ENCODE peak calls at places on chromosomes 2 and 18, in five cellular contexts. F is SJSA1, E is Caco-2, N is MM.1S, G is fibroblast of lung. S is an unnamed sample.

GRCh38 chr18:1037766-1038165 is 133.1 kb downstream of the ADCYAP1 start:
- DNase-seq in F (no peak), E (no peak), N (no peak), G (no peak), S (no peak)

GRCh38 chr18:23528580-23529472 is 25.5 kb downstream of the RMC1 start:
- DNase-seq in F (no peak), E (no peak), N (no peak), G (peak; percentile 30), S (peak; percentile 17)

GRCh38 chr18:34121157-34121807 is 103.4 kb downstream of the NOL4 start:
- DNase-seq in F (no peak), E (peak; percentile 2), N (no peak), G (peak; percentile 66), S (no peak)

GRCh38 chr2:113858764-113859163 is 31.1 kb upstream of the ACTR3 start:
- DNase-seq in F (peak; percentile 76), E (no peak), N (no peak), G (peak; percentile 84), S (no peak)

GRCh38 chr18:21163647-21164625 is 52.3 kb upstream of the ROCK1 start:
- DNase-seq in F (no peak), E (no peak), N (no peak), G (peak; percentile 96), S (no peak)

GRCh38 chr2:65129276-65129612 is 662 bp downstream of the RAB1A start:
- DNase-seq in F (no peak), E (no peak), N (no peak), G (no peak), S (no peak)

GRCh38 chr2:138090330-138090729 is 126.1 kb downstream of the HNMT start:
- DNase-seq in F (no peak), E (peak; percentile 36), N (peak; percentile 28), G (peak; percentile 68), S (peak; percentile 28)

GRCh38 chr2:139940701-139941100 is 1160.5 kb upstream of the NXPH2 start:
- DNase-seq in F (no peak), E (no peak), N (no peak), G (no peak), S (no peak)

GRCh38 chr18:3814840-3815239 is 364.9 kb downstream of the TGIF1 start:
- DNase-seq in F (no peak), E (no peak), N (no peak), G (peak; percentile 66), S (no peak)

GRCh38 chr2:54888146-54888545 is 162.1 kb downstream of the RTN4 start:
- DNase-seq in F (no peak), E (no peak), N (no peak), G (no peak), S (no peak)

GRCh38 chr2:9333591-9334171 is 89.6 kb downstream of the ITGB1BP1 start:
- DNase-seq in F (peak; percentile 62), E (peak; percentile 73), N (peak; percentile 50), G (peak; percentile 87), S (peak; percentile 70)

GRCh38 chr18:77063256-77063655 is 69.3 kb downstream of the MBP start:
- DNase-seq in F (no peak), E (no peak), N (peak; percentile 76), G (peak; percentile 34), S (peak; percentile 61)

GRCh38 chr2:150051004-150051403 is 436.5 kb downstream of the RND3 start:
- DNase-seq in F (no peak), E (no peak), N (peak; percentile 27), G (no peak), S (no peak)

GRCh38 chr2:164922119-164922518 is 33.2 kb downstream of the SLC38A11 start:
- DNase-seq in F (peak; percentile 42), E (no peak), N (no peak), G (peak; percentile 7), S (no peak)

GRCh38 chr2:196066794-196067382 is 1.7 kb downstream of the DNAH7 start:
- DNase-seq in F (no peak), E (peak; percentile 38), N (peak; percentile 44), G (peak; percentile 57), S (no peak)

GRCh38 chr2:229218329-229218921 is 52.7 kb downstream of the PID1 start:
- DNase-seq in F (no peak), E (no peak), N (no peak), G (no peak), S (no peak)

GRCh38 chr2:235030936-235031335 is 79.1 kb downstream of the SH3BP4 start:
- DNase-seq in F (no peak), E (no peak), N (no peak), G (no peak), S (no peak)

GRCh38 chr2:233834378-233834777 is 20.0 kb downstream of the HJURP start:
- DNase-seq in F (no peak), E (no peak), N (no peak), G (no peak), S (no peak)

GRCh38 chr2:14756981-14757657 is 124.6 kb downstream of the LRATD1 start:
- DNase-seq in F (no peak), E (no peak), N (no peak), G (peak; percentile 85), S (no peak)

GRCh38 chr2:16034151-16034974 is 94.0 kb downstream of the MYCN start:
- DNase-seq in F (no peak), E (peak; percentile 19), N (no peak), G (no peak), S (no peak)

GRCh38 chr2:123154195-123154594 is 870.9 kb upstream of the CNTNAP5 start:
- DNase-seq in F (no peak), E (no peak), N (no peak), G (no peak), S (no peak)

GRCh38 chr2:40028792-40029488 is 249.9 kb upstream of the THUMPD2 start:
- DNase-seq in F (no peak), E (no peak), N (peak; percentile 45), G (no peak), S (no peak)
- H3K4me3 ChIP-seq in F (no peak overlapping the region), E (no peak overlapping the region), N (no peak overlapping the region), G (no peak overlapping the region), S (no peak overlapping the region)

DNA sequence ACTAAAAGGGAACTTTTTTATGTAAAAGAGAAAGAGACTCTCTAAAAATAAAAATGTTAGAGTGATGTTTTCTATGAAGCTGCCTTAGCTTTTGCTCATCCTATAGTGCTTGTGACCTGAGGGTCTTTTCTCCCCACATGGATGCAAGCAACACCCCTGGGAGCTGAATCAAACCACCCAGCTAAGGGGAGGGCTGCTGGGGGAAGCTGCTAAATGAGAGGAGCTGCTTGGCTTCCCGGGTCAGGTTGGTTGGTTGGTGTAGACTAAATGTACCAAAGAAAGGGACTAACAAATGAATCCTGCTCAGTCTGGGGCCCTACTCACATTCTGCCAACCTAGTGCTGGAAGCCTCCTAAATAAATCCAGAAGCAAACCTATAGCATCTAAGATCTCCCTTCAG is 35.0 kb downstream of the AFF3 start:
- DNase-seq in F (no peak), E (no peak), N (no peak), G (no peak), S (no peak)
- H3K27me3 ChIP-seq in F (peaks cover 23% of the 10 kb centered on the region), E (peaks cover 5% of the 10 kb centered on the region), N (no peaks in the 10 kb centered on the region), G (peaks cover 29% of the 10 kb centered on the region), S (no peaks in the 10 kb centered on the region)

GRCh38 chr2:219000569-219000960 is 7.3 kb upstream of the CRYBA2 start:
- DNase-seq in F (no peak), E (no peak), N (no peak), G (no peak), S (peak; percentile 73)

GRCh38 chr2:219002395-219003266 is 9.4 kb upstream of the CRYBA2 start:
- DNase-seq in F (no peak), E (peak; percentile 85), N (peak; percentile 66), G (peak; percentile 8), S (peak; percentile 91)

GRCh38 chr2:219001577-219002394 is 8.6 kb upstream of the CRYBA2 start:
- DNase-seq in F (no peak), E (peak; percentile 89), N (peak; percentile 52), G (no peak), S (peak; percentile 99)

GRCh38 chr2:218999881-219000568 is 6.8 kb upstream of the CRYBA2 start:
- DNase-seq in F (no peak), E (peak; percentile 41), N (no peak), G (no peak), S (peak; percentile 32)

GRCh38 chr2:219001100-219001576 is 7.9 kb upstream of the CRYBA2 start:
- DNase-seq in F (no peak), E (no peak), N (no peak), G (no peak), S (peak; percentile 35)
- H3K4me3 ChIP-seq in F (no peak overlapping the region), E (peak overlapping the region; percentile 67), N (peak overlapping the region; percentile 68), G (no peak overlapping the region), S (peak overlapping the region; percentile 80)

GRCh38 chr2:86335865-86336321 is 1.5 kb downstream of the REEP1 start:
- DNase-seq in F (no peak), E (no peak), N (no peak), G (no peak), S (no peak)

GRCh38 chr2:86337235-86338099 is at the start of gene REEP1:
- DNase-seq in F (no peak), E (peak; percentile 70), N (peak; percentile 62), G (no peak), S (peak; percentile 61)

GRCh38 chr2:86338778-86339295 is 1.4 kb upstream of the REEP1 start:
- DNase-seq in F (no peak), E (no peak), N (no peak), G (no peak), S (no peak)

GRCh38 chr2:86333378-86333777 is 4.0 kb downstream of the REEP1 start:
- DNase-seq in F (no peak), E (no peak), N (no peak), G (no peak), S (no peak)

DNA sequence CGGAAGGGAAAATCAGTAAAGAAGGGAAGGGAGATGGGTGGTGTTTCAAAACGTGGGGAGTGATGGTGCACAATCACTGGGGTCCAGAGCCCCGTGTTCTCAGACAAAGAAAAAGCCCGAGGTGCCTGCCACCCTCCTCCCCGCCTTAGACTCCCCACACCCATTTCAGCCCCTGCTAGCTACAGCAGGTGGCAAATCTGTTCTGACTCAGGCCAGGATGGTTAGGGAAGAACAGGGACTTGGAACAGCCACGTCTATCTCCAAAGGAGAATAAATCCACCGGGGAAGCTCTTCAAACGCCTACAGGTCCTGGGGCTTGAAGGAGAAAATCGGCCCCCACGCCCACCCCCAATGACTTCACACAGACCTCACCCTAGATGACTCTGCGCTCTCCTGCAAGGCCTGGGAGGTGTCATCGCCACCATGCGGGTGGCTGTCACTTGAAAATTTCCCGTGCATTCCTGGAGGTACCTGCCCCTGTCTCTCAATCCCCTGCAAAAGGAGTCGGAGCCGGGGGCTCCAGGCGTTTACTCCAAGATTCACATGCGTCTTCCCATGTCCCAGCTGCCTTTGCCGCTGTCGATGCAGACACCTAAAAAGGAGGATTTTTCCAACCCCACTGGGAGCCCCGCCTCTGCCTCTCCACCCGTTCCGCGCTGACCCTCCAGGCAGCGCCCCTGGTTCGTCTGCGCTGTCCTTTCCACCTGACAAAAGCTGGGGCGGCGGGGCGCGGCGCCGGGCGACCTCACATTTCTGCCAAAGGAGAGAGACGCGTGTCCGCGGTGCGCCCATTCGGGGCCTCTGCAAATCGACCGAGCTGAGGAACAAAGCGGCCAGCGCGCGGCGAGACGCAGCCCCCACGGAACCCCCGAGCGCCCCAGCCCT is 834 bp downstream of the REEP1 start:
- DNase-seq in F (no peak), E (peak; percentile 40), N (no peak), G (no peak), S (no peak)
- H3K27me3 ChIP-seq in F (peaks cover 63% of the 10 kb centered on the region), E (no peaks in the 10 kb centered on the region), N (no peaks in the 10 kb centered on the region), G (peaks cover 34% of the 10 kb centered on the region), S (peaks cover 5% of the 10 kb centered on the region)

GRCh38 chr18:79570266-79571201 is 109.1 kb upstream of the CTDP1 start:
- DNase-seq in F (peak; percentile 82), E (no peak), N (no peak), G (peak; percentile 69), S (no peak)
- H3K4me3 ChIP-seq in F (peak overlapping the region; percentile 16), E (no peak overlapping the region), N (no peak overlapping the region), G (no peak overlapping the region), S (no peak overlapping the region)

GRCh38 chr2:72933646-72934151 is 16.4 kb downstream of the EMX1 start:
- DNase-seq in F (no peak), E (no peak), N (no peak), G (no peak), S (no peak)
- H3K27me3 ChIP-seq in F (peaks cover 20% of the 10 kb centered on the region), E (no peaks in the 10 kb centered on the region), N (no peaks in the 10 kb centered on the region), G (peaks cover 27% of the 10 kb centered on the region), S (no peaks in the 10 kb centered on the region)